ENCODE peak calls at places on chromosomes 3 and 15, in eight cellular contexts. T is D721Med, R is WTC11, S is pancreas, D is stomach, Q is body of pancreas, P is astrocyte of the spinal cord, C is B cell. V is an unnamed sample.

GRCh38 chr3:153658151-153658550 is 463.0 kb upstream of the ARHGEF26 start:
- DNase-seq in C (no peak), P (no peak), Q (no peak), D (no peak), R (no peak), S (no peak), T (no peak), V (no peak)

GRCh38 chr3:71120012-71120411 is 463.5 kb downstream of the FOXP1 start:
- DNase-seq in S (no peak), R (no peak), C (no peak), P (no peak), D (no peak), Q (no peak), T (no peak), V (no peak)

GRCh38 chr3:122392868-122393844 is 9.2 kb downstream of the FAM162A start:
- DNase-seq in C (peak; percentile 40), R (no peak), S (no peak), P (peak; percentile 65), D (no peak), Q (no peak), T (no peak), V (peak; percentile 34)

GRCh38 chr15:83991163-83991562 is 244.4 kb upstream of the GOLGA6L4 start:
- DNase-seq in Q (no peak), S (no peak), C (no peak), T (no peak), D (no peak), P (no peak), R (no peak), V (no peak)

GRCh38 chr3:146969356-146969755 is 364.2 kb upstream of the PLSCR5 start:
- DNase-seq in T (no peak), Q (no peak), C (no peak), R (no peak), S (no peak), D (no peak), P (peak; percentile 59), V (no peak)

GRCh38 chr3:126964950-126965349 is 18.0 kb upstream of the PLXNA1 start:
- DNase-seq in P (no peak), D (no peak), S (no peak), C (no peak), T (no peak), R (no peak), Q (no peak), V (no peak)

GRCh38 chr3:72369681-72370080 is 478.6 kb downstream of the SHQ1 start:
- DNase-seq in Q (no peak), R (no peak), S (no peak), D (no peak), T (no peak), C (no peak), P (no peak), V (no peak)

GRCh38 chr3:20552605-20553275 is 366.7 kb upstream of the SGO1 start:
- DNase-seq in T (no peak), C (no peak), D (no peak), S (no peak), P (no peak), Q (no peak), R (no peak), V (no peak)

GRCh38 chr3:135895106-135895733 is 70.3 kb upstream of the PPP2R3A start:
- DNase-seq in Q (peak; percentile 73), S (peak; percentile 52), R (peak; percentile 84), P (peak; percentile 84), D (peak; percentile 76), C (no peak), T (no peak), V (peak; percentile 57)

GRCh38 chr3:52873433-52874159 is 23.8 kb downstream of the STIMATE start:
- DNase-seq in C (no peak), T (no peak), D (no peak), S (no peak), P (peak; percentile 59), Q (no peak), R (no peak), V (no peak)

DNA sequence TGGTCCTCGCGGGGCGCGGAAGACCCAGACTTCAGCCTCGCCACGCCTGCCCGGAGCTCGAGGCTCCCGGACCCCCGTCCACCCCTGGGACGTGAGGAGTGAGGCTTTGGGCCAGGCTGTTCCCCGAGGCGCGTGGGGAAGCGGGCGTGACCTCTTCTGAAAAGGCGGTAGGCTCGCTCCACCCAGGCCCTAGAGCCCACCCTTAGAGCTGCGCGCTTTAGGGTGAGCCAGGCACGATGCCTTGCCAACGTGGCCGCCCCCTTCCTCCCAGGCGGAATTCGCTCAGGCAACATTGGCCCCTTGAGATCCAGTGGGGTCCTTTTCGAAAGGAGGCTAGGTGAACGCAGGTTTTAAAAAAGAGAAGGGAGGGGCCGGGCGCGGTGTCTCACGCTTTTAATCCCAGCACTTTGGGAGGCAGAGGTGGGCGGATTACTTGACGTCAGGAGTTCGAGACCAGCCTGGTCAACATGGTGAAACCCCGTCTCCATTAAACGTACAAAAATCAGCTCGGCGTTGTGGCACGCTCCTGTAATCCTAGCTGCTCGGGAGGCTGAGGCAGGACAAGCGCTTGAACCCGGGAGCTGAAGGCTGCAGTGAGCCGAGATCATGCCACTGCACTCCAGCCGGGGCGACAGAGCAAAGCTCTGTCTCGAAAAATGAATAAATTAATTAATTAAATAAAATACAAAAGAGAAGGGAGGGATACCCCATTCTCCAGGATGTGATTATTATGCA is 896 bp upstream of the RPP25 start:
- DNase-seq in Q (peak; percentile 21), T (no peak), C (no peak), D (no peak), S (no peak), R (peak; percentile 50), P (no peak), V (no peak)
- TF ChIP-seq CTCF in Q (no peak), T (no peak), C (no peak), D (no peak), S (no peak), R (no peak), P (no peak), V (no peak)

DNA sequence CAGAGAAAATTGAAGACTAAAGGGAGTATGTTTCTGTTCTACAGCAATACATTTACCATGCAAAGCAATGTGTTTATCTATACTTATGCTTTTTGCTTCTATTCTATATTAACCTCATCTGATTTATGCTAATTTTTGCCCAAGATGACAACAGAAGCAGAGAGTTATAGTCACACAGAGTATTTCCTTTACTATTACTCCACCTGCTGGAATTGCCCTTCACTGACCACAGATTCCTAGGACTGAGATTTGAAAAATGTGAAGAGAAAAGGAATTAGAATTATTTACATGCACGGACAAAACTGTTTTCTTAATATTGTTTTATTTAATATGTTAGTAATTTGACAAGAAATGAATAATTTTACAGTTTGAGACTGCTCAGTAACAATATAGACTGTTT is 745.6 kb downstream of the VGLL3 start:
- DNase-seq in S (no peak), C (no peak), D (no peak), R (no peak), Q (no peak), T (no peak), P (no peak), V (no peak)
- TF ChIP-seq CTCF in S (no peak), C (no peak), D (no peak), R (peak; percentile 29), Q (no peak), T (peak; percentile 43), P (peak; percentile 30), V (no peak)

GRCh38 chr3:180987344-180987743 is 2.2 kb downstream of the DNAJC19 start:
- DNase-seq in T (no peak), C (no peak), S (no peak), P (no peak), D (no peak), Q (no peak), R (no peak), V (no peak)
- TF ChIP-seq CTCF in T (no peak), C (no peak), S (no peak), P (no peak), D (no peak), Q (no peak), R (no peak), V (no peak)

GRCh38 chr3:5001805-5002173 is 22.6 kb downstream of the BHLHE40 start:
- DNase-seq in S (no peak), D (no peak), T (no peak), R (no peak), Q (no peak), C (no peak), P (no peak), V (no peak)
- TF ChIP-seq CTCF in S (no peak), D (no peak), T (no peak), R (no peak), Q (no peak), C (no peak), P (no peak), V (no peak)

GRCh38 chr15:70062321-70062956 is 35.3 kb downstream of the TLE3 start:
- DNase-seq in P (peak; percentile 96), D (peak; percentile 43), R (peak; percentile 10), S (peak; percentile 48), T (no peak), Q (peak; percentile 71), C (no peak), V (no peak)

GRCh38 chr15:70061696-70062270 is 35.9 kb downstream of the TLE3 start:
- DNase-seq in R (peak; percentile 1), S (no peak), P (no peak), Q (no peak), C (no peak), D (no peak), T (no peak), V (no peak)

GRCh38 chr15:70060214-70061085 is 37.3 kb downstream of the TLE3 start:
- DNase-seq in S (no peak), T (no peak), P (no peak), R (peak; percentile 2), D (no peak), C (no peak), Q (no peak), V (no peak)

GRCh38 chr15:70059476-70060213 is 38.1 kb downstream of the TLE3 start:
- DNase-seq in Q (no peak), R (peak; percentile 5), P (no peak), C (no peak), T (no peak), D (no peak), S (no peak), V (no peak)

DNA sequence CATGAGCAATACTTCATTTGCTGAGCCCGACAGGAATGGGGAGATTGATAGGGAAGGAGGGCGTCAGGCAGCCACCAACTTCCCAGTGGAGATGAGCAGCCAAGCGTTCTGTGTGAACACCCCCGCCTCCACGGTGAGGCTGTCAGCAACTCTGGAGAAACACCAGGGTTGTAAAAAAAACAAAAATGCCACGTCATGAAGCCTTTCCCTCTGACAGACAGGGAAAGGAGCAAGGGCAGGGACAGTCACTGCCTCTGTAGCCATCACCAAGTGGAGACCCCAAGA is 36.7 kb downstream of the TLE3 start:
- DNase-seq in R (peak; percentile 1), Q (no peak), T (no peak), D (no peak), P (no peak), S (no peak), C (no peak), V (no peak)
- TF ChIP-seq CTCF in R (no peak), Q (no peak), T (no peak), D (no peak), P (no peak), S (no peak), C (no peak), V (no peak)

DNA sequence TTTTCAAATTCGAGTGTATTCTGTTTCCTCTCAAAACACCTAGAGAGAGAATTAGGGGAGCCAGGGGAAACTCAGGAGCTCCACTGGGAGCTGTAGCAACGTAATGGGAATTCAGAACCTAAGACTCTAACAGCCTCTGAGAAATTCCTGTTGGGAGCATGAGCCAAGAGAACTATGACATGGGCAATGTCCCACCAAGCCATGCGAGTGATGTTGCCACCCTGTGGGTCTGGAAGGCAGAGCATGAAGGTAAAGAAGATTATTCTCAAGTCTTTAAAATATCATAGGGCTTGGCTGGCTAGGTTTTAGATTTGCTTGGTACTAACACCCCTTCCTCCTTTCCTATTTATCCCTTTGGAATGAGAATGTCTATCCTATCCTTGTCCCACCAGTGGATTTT is 392.6 kb upstream of the ADAMTS9 start:
- DNase-seq in C (no peak), D (no peak), T (no peak), P (no peak), R (no peak), Q (no peak), S (no peak), V (no peak)
- TF ChIP-seq CTCF in C (no peak), D (no peak), T (peak; percentile 23), P (no peak), R (no peak), Q (peak; percentile 16), S (no peak), V (no peak)